ENCODE peak calls at places on chromosomes 7 and 10, in ten cellular contexts. O is MV-4-11; R is NCI-H1930; K is GF-D8; B is activated CD8-positive, alpha-beta memory T cell treated with anti-CD3 and anti-CD28 coated beads, Interleukin-2, amount 50 U/mL, for 48 hours; F is AML-193; U is cardiac muscle cell; H is pancreas; E is BE2C; P is iPS-NIHi11. M is an unnamed sample.

GRCh38 chr7:1361016-1361755 is 98.1 kb downstream of the MICALL2 start:
- DNase-seq in U (no peak), O (no peak), F (no peak), R (no peak), K (no peak), P (peak), B (no peak), E (no peak), H (no peak), M (no peak)

GRCh38 chr7:47538846-47539311 is 43.0 kb downstream of the TNS3 start:
- DNase-seq in E (no peak), P (no peak), H (no peak), O (no peak), U (no peak), R (no peak), F (no peak), K (no peak), B (no peak), M (no peak)

GRCh38 chr7:101537205-101537604 is 91.9 kb downstream of the MYL10 start:
- DNase-seq in U (no peak), E (no peak), R (no peak), B (no peak), O (peak), F (no peak), H (no peak), K (no peak), P (no peak), M (no peak)

GRCh38 chr7:10908600-10908999 is 65.1 kb upstream of the PHF14 start:
- DNase-seq in B (no peak), K (no peak), P (peak), E (no peak), U (no peak), O (no peak), R (no peak), H (no peak), F (no peak), M (no peak)

GRCh38 chr7:111827863-111828504 is 265.7 kb upstream of the IMMP2L start:
- DNase-seq in P (no peak), O (no peak), U (no peak), K (no peak), F (no peak), B (no peak), R (no peak), E (no peak), H (no peak), M (no peak)

GRCh38 chr7:42253316-42253715 is 16.3 kb upstream of the GLI3 start:
- DNase-seq in P (no peak), R (no peak), U (no peak), H (no peak), K (no peak), E (no peak), B (no peak), F (no peak), O (no peak), M (no peak)

GRCh38 chr7:27095897-27096755 is at the start of gene HOXA1:
- DNase-seq in O (peak), K (peak), B (peak), H (no peak), F (no peak), E (no peak), R (peak), P (peak), U (peak), M (peak)

GRCh38 chr10:83706120-83706519 is 433.2 kb upstream of the GHITM start:
- DNase-seq in K (no peak), R (no peak), E (no peak), H (no peak), F (no peak), U (no peak), O (no peak), P (no peak), B (no peak), M (no peak)

GRCh38 chr10:119489572-119490326 is 52.8 kb downstream of the RGS10 start:
- DNase-seq in F (peak), K (no peak), P (peak), H (peak), R (no peak), O (peak), U (peak), B (peak), E (peak), M (no peak)

GRCh38 chr10:6416892-6417512 is 163.1 kb downstream of the PRKCQ start:
- DNase-seq in P (peak), F (peak), H (no peak), O (peak), B (no peak), R (no peak), E (no peak), K (peak), U (peak), M (no peak)

M was measured in gastrocnemius medialis.